ENCODE peak calls at places on chromosomes 11 and 22, in eight cellular contexts. C, A, R, Q, S, I, F and B are unnamed samples.

GRCh38 chr22:46587492-46588278 is 32.5 kb upstream of the GRAMD4 start:
- DNase-seq in F (peak; percentile 94), S (no peak), R (no peak), I (no peak), C (no peak), A (no peak), Q (peak; percentile 83), B (no peak)

GRCh38 chr11:9208726-9209501 is 56.2 kb downstream of the DENND5A start:
- DNase-seq in I (no peak), A (no peak), Q (no peak), F (no peak), C (no peak), R (no peak), S (peak; percentile 30), B (no peak)

GRCh38 chr22:31337178-31337577 is 9.0 kb downstream of the PATZ1 start:
- DNase-seq in S (peak; percentile 22), Q (no peak), F (no peak), I (no peak), R (no peak), C (peak; percentile 71), A (no peak), B (no peak)

GRCh38 chr11:117457835-117458234 is 130.2 kb downstream of the CEP164 start:
- DNase-seq in A (no peak), S (no peak), I (no peak), Q (no peak), F (no peak), R (peak; percentile 61), C (no peak), B (no peak)

GRCh38 chr11:7690648-7691047 is 15.6 kb downstream of the OVCH2 start:
- DNase-seq in R (no peak), S (peak; percentile 52), A (no peak), I (no peak), C (no peak), F (no peak), Q (no peak), B (no peak)

GRCh38 chr22:44968736-44969135 is 41.1 kb downstream of the PHF21B start:
- DNase-seq in R (no peak), I (no peak), C (no peak), F (no peak), Q (no peak), A (no peak), S (no peak), B (no peak)

GRCh38 chr11:117657801-117658200 is 139.2 kb downstream of the DSCAML1 start:
- DNase-seq in A (no peak), F (no peak), S (no peak), Q (no peak), R (peak; percentile 90), I (no peak), C (no peak), B (no peak)

GRCh38 chr22:40404251-40405177 is 34.1 kb downstream of the SGSM3 start:
- DNase-seq in S (no peak), I (no peak), R (no peak), A (no peak), Q (no peak), F (no peak), C (no peak), B (no peak)

GRCh38 chr11:106464728-106465127 is 387.3 kb downstream of the AASDHPPT start:
- DNase-seq in Q (no peak), F (no peak), C (no peak), R (no peak), S (no peak), I (no peak), A (no peak), B (no peak)

GRCh38 chr22:43396321-43396933 is 15.4 kb upstream of the MPPED1 start:
- DNase-seq in Q (no peak), R (no peak), A (no peak), I (no peak), F (no peak), S (no peak), C (no peak), B (no peak)